ENCODE peak calls at places on chromosomes 13 and 19, in eight cellular contexts. R is heart right ventricle; D is WERI-Rb-1; M is brain microvascular endothelial cell; T is neuronal stem cell; N is CD4-positive, CD25-positive, alpha-beta regulatory T cell; G is colonic mucosa; B is substantia nigra. H is an unnamed sample.
A peak's percentile ranks its signal among the peaks of the same experiment; 100 is the strongest.

GRCh38 chr13:77136902-77137420 is 110.0 kb upstream of the FBXL3 start:
- DNase-seq in R (no peak), D (no peak), M (peak; percentile 88), T (no peak), N (no peak), G (no peak), B (no peak), H (no peak)

GRCh38 chr19:42324655-42325307 is 654 bp upstream of the MEGF8 start:
- DNase-seq in R (no peak), D (no peak), M (no peak), T (no peak), N (no peak), G (peak; percentile 29), B (no peak), H (no peak)

GRCh38 chr13:95948646-95949045 is 104.6 kb downstream of the UGGT2 start:
- DNase-seq in R (no peak), D (no peak), M (peak; percentile 75), T (no peak), N (no peak), G (no peak), B (no peak), H (no peak)

GRCh38 chr13:113977976-113978375 is 4.1 kb upstream of the C13orf46 start:
- DNase-seq in R (no peak), D (no peak), M (no peak), T (no peak), N (no peak), G (no peak), B (no peak), H (no peak)

GRCh38 chr19:47280183-47280797 is 5.6 kb downstream of the INAFM1 start:
- DNase-seq in R (no peak), D (peak; percentile 72), M (no peak), T (no peak), N (peak; percentile 37), G (no peak), B (no peak), H (no peak)

GRCh38 chr13:39341238-39341637 is 261.8 kb downstream of the LHFPL6 start:
- DNase-seq in R (no peak), D (no peak), M (no peak), T (no peak), N (no peak), G (no peak), B (no peak), H (no peak)

GRCh38 chr19:49200238-49200862 is 42.8 kb downstream of the TRPM4 start:
- DNase-seq in R (no peak), D (peak; percentile 20), M (no peak), T (no peak), N (no peak), G (peak; percentile 63), B (no peak), H (no peak)

GRCh38 chr19:10603873-10604459 is 16.9 kb upstream of the AP1M2 start:
- DNase-seq in R (no peak), D (no peak), M (peak; percentile 37), T (no peak), N (peak; percentile 10), G (no peak), B (no peak), H (no peak)

GRCh38 chr13:113421673-113422270 is 31.5 kb downstream of the ADPRHL1 start:
- DNase-seq in R (no peak), D (no peak), M (no peak), T (no peak), N (no peak), G (no peak), B (no peak), H (no peak)

GRCh38 chr13:105937451-105937850 is 598.0 kb downstream of the EFNB2 start:
- DNase-seq in R (no peak), D (peak; percentile 85), M (no peak), T (no peak), N (no peak), G (no peak), B (no peak), H (no peak)

GRCh38 chr13:62333466-62333865 is 917.8 kb upstream of the PCDH20 start:
- DNase-seq in R (no peak), D (no peak), M (no peak), T (no peak), N (no peak), G (no peak), B (no peak), H (no peak)

GRCh38 chr19:46546194-46546896 is 50.7 kb upstream of the PNMA8B start:
- DNase-seq in R (peak; percentile 28), D (peak; percentile 52), M (peak; percentile 28), T (no peak), N (no peak), G (peak; percentile 62), B (peak; percentile 41), H (no peak)

GRCh38 chr13:27822258-27822872 is 30.1 kb downstream of the GSX1 start:
- DNase-seq in R (no peak), D (no peak), M (no peak), T (no peak), N (no peak), G (no peak), B (no peak), H (no peak)

GRCh38 chr19:49555600-49556411 is 24.6 kb downstream of the NOSIP start:
- DNase-seq in R (no peak), D (peak; percentile 72), M (no peak), T (peak; percentile 88), N (peak; percentile 44), G (peak; percentile 87), B (no peak), H (peak; percentile 32)

GRCh38 chr19:54152878-54153524 is 6.5 kb downstream of the LENG1 start:
- DNase-seq in R (no peak), D (no peak), M (no peak), T (no peak), N (no peak), G (no peak), B (no peak), H (no peak)

GRCh38 chr19:18211683-18212082 is 7.8 kb upstream of the RAB3A start:
- DNase-seq in R (no peak), D (no peak), M (no peak), T (no peak), N (no peak), G (no peak), B (no peak), H (no peak)

GRCh38 chr19:6204212-6204611 is 68.7 kb downstream of the ACSBG2 start:
- DNase-seq in R (no peak), D (no peak), M (no peak), T (no peak), N (no peak), G (no peak), B (no peak), H (no peak)

GRCh38 chr13:81929988-81930387 is 1589.1 kb upstream of the SPRY2 start:
- DNase-seq in R (no peak), D (no peak), M (no peak), T (peak; percentile 18), N (no peak), G (no peak), B (no peak), H (no peak)

GRCh38 chr13:29844441-29844840 is 6.0 kb downstream of the UBL3 start:
- DNase-seq in R (no peak), D (no peak), M (no peak), T (no peak), N (no peak), G (no peak), B (no peak), H (no peak)

GRCh38 chr13:23631676-23632622 is 61.7 kb downstream of the TNFRSF19 start:
- DNase-seq in R (no peak), D (no peak), M (no peak), T (no peak), N (no peak), G (no peak), B (no peak), H (no peak)

GRCh38 chr13:24651718-24652345 is 28.4 kb upstream of the ATP12A start:
- DNase-seq in R (no peak), D (no peak), M (no peak), T (no peak), N (no peak), G (peak; percentile 85), B (no peak), H (no peak)

GRCh38 chr13:43816401-43816889 is 29.7 kb upstream of the ENOX1 start:
- DNase-seq in R (no peak), D (no peak), M (no peak), T (no peak), N (no peak), G (no peak), B (no peak), H (no peak)

DNA sequence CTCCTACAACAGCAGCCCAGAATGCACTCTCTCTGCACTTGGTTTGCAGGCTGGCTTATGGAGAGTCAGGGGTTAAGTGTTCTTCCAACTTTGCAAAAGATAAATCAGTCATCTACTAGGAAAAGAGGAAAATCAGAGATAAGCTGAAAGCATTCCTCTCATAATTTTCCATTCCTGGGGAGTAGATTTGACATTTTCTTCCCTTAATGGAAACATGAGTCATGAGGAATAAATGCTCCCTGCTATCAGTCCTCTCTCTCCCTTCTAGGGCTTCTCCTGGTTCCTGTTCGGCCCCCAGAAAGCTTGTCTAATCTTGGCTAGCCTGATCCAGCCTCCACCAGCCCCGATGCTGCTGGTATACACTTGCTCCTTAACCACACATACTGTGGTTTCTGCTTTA is 28.4 kb upstream of the ENOX1 start:
- DNase-seq in R (peak; percentile 30), D (no peak), M (peak; percentile 69), T (no peak), N (no peak), G (no peak), B (no peak), H (no peak)
- H3K27ac ChIP-seq in R (peak overlapping the region; percentile 56), D (no peak overlapping the region), M (peak overlapping the region; percentile 22), T (no peak overlapping the region), N (no peak overlapping the region), G (no peak overlapping the region), B (peak overlapping the region; percentile 22), H (peak overlapping the region; percentile 36)

GRCh38 chr13:48493076-48493765 is 39.7 kb downstream of the RCBTB2 start:
- DNase-seq in R (no peak), D (no peak), M (no peak), T (no peak), N (no peak), G (no peak), B (no peak), H (no peak)
- H3K27ac ChIP-seq in R (peak overlapping the region; percentile 64), D (no peak overlapping the region), M (no peak overlapping the region), T (no peak overlapping the region), N (peak overlapping the region; percentile 79), G (no peak overlapping the region), B (peak overlapping the region; percentile 87), H (peak overlapping the region; percentile 81)

DNA sequence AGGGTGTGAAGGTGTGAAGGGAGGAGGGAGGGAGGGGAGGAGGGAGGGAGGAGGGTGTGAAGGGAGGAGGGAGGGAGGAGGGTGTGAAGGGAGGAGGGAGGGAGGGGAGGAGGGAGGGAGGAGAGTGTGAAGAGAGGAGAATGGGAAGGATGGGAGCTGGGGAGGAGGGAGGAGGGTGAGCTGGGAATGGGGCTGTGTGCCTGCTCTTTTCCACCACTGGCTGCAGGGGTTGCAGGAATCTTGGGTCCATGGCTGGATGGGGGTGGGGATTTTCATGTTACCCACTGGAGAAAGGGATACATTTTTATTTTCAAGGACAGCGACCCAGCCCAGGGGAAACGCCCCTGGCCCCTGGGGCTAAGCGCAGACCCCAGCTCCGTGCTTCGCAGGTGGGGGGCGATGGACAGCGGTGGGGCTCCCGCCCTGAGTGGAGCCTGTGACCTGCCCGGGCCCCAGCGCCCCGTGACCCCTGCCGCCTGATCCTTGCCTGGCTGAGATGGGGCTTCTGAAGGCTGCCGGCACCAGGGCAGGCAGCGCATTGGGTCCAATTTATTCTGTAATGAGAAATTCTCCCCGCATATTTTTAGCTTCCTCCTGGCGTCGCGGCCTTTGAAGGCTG is 3.0 kb upstream of the EFNA2 start:
- DNase-seq in R (no peak), D (no peak), M (no peak), T (no peak), N (no peak), G (peak; percentile 48), B (no peak), H (no peak)
- H3K27ac ChIP-seq in R (no peak overlapping the region), D (no peak overlapping the region), M (no peak overlapping the region), T (no peak overlapping the region), N (no peak overlapping the region), G (peak overlapping the region; percentile 91), B (no peak overlapping the region), H (no peak overlapping the region)

GRCh38 chr19:39144487-39145071 is 19.0 kb downstream of the PAK4 start:
- DNase-seq in R (no peak), D (no peak), M (no peak), T (no peak), N (no peak), G (peak; percentile 59), B (no peak), H (no peak)
- H3K27ac ChIP-seq in R (no peak overlapping the region), D (no peak overlapping the region), M (no peak overlapping the region), T (peak overlapping the region; percentile 46), N (no peak overlapping the region), G (peak overlapping the region; percentile 62), B (peak overlapping the region; percentile 94), H (peak overlapping the region; percentile 75)

H was measured in left ventricle myocardium inferior.